ENCODE peak calls at places on chromosomes 5 and 9, in nine cellular contexts. O, B, T, N, Y, Q, J, A and R are unnamed samples. For H3K9me3, the result is how much of the 10 kb centered on the place peaks cover.

GRCh38 chr5:74337252-74338100 is 303.1 kb downstream of the ENC1 start:
- DNase-seq in O (no peak), B (no peak), T (no peak), N (no peak), Y (no peak), Q (no peak), J (no peak), A (no peak), R (no peak)

GRCh38 chr9:88660611-88661010 is 125.6 kb downstream of the NXNL2 start:
- DNase-seq in O (peak), B (no peak), T (no peak), N (no peak), Y (no peak), Q (no peak), J (no peak), A (no peak), R (peak)

GRCh38 chr9:109967651-109968331 is 187.8 kb downstream of the PALM2AKAP2 start:
- DNase-seq in O (no peak), B (no peak), T (no peak), N (no peak), Y (no peak), Q (no peak), J (no peak), A (no peak), R (no peak)

GRCh38 chr5:175878544-175879438 is 7.4 kb downstream of the CPLX2 start:
- DNase-seq in O (no peak), B (no peak), T (no peak), N (no peak), Y (no peak), Q (no peak), J (no peak), A (no peak), R (no peak)

GRCh38 chr5:175444905-175445456 is 999 bp upstream of the DRD1 start:
- DNase-seq in O (no peak), B (no peak), T (no peak), N (no peak), Y (no peak), Q (no peak), J (no peak), A (no peak), R (no peak)

GRCh38 chr9:128001411-128002298 is 20.9 kb upstream of the EEIG1 start:
- DNase-seq in O (no peak), B (peak), T (no peak), N (no peak), Y (no peak), Q (peak), J (peak), A (no peak), R (peak)

GRCh38 chr5:149472399-149472798 is 78.8 kb downstream of the CSNK1A1 start:
- DNase-seq in O (no peak), B (no peak), T (no peak), N (no peak), Y (no peak), Q (no peak), J (no peak), A (no peak), R (no peak)

GRCh38 chr9:34047864-34048729 is 590 bp downstream of the UBAP2 start:
- DNase-seq in O (no peak), B (no peak), T (no peak), N (no peak), Y (peak), Q (no peak), J (peak), A (peak), R (peak)

GRCh38 chr5:102596113-102596512 is 97.3 kb upstream of the SLCO6A1 start:
- DNase-seq in O (no peak), B (no peak), T (no peak), N (no peak), Y (no peak), Q (no peak), J (no peak), A (no peak), R (no peak)

GRCh38 chr5:74596930-74597329 is 43.6 kb downstream of the ENC1 start:
- DNase-seq in O (no peak), B (no peak), T (no peak), N (no peak), Y (peak), Q (no peak), J (no peak), A (no peak), R (no peak)

GRCh38 chr5:55650391-55650790 is 61.7 kb downstream of the SLC38A9 start:
- DNase-seq in O (no peak), B (no peak), T (no peak), N (no peak), Y (no peak), Q (no peak), J (no peak), A (peak), R (no peak)

GRCh38 chr5:38824821-38825220 is 21.0 kb upstream of the OSMR start:
- DNase-seq in O (no peak), B (no peak), T (no peak), N (no peak), Y (no peak), Q (no peak), J (no peak), A (no peak), R (no peak)

GRCh38 chr5:85647349-85648127 is 970.2 kb upstream of the COX7C start:
- DNase-seq in O (no peak), B (no peak), T (no peak), N (no peak), Y (no peak), Q (no peak), J (no peak), A (no peak), R (no peak)

GRCh38 chr9:107948086-107948485 is 458.5 kb upstream of the KLF4 start:
- DNase-seq in O (no peak), B (no peak), T (no peak), N (no peak), Y (no peak), Q (no peak), J (no peak), A (no peak), R (no peak)

GRCh38 chr5:137856916-137857862 is 10.5 kb upstream of the MYOT start:
- DNase-seq in O (no peak), B (no peak), T (no peak), N (no peak), Y (no peak), Q (no peak), J (no peak), A (no peak), R (no peak)

GRCh38 chr5:154193176-154193575 is 2.6 kb downstream of the GALNT10 start:
- DNase-seq in O (no peak), B (no peak), T (no peak), N (no peak), Y (no peak), Q (no peak), J (no peak), A (no peak), R (no peak)

DNA sequence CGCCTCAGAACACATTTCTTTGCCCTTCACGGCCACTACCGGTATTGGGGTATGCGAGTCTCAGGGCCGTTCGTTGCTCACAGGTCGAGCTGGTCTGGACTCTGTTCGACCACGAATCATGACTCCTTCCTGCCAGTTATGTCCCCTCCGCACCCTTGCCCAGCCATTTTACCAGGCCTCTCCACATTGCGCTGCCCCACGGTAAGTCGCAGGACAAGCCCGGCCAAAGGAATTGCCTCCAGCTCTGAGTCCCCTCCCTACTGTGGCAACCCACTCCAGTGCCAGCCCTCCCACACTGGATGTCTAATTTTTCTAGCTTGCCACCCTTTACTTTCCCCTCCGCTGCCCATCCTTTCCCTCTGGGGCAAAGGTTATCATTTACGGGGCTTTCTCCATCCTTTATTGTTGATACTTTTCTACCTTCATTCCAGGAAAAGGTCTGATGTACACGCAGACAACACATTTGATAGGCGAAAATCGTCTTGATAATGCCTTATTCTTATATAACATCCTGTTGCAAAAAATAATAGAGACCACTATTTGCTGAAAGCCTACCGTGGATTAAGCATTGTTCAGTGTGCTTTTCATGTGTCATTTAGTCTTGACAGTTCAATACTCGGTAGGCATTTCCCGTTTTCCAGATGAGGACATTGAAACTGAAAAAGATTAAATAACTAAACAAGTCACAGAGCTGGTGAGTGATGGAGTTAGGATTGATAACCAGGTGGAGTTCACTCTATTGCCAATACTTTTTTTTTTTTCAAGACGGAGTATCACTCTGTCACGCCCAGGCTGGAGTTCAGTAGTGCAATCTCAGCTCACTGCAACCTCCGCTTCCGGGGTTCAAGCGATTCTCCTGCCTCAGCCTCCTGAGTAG is 958 bp upstream of the HSPA5 start:
- DNase-seq in O (no peak), B (no peak), T (no peak), N (no peak), Y (no peak), Q (peak), J (peak), A (no peak), R (no peak)
- H3K9me3 ChIP-seq in O (under half), B (under half), T (under half), N (under half), Y (under half), Q (under half), J (under half), A (under half), R (under half)

GRCh38 chr5:164376840-164377239 is 871.4 kb downstream of the MAT2B start:
- DNase-seq in O (no peak), B (no peak), T (no peak), N (no peak), Y (no peak), Q (no peak), J (no peak), A (no peak), R (no peak)

GRCh38 chr5:164383662-164384061 is 878.2 kb downstream of the MAT2B start:
- DNase-seq in O (no peak), B (no peak), T (no peak), N (no peak), Y (no peak), Q (no peak), J (no peak), A (no peak), R (no peak)

GRCh38 chr5:164375051-164375450 is 869.6 kb downstream of the MAT2B start:
- DNase-seq in O (no peak), B (no peak), T (no peak), N (no peak), Y (no peak), Q (no peak), J (no peak), A (no peak), R (no peak)

GRCh38 chr5:164377746-164378145 is 872.3 kb downstream of the MAT2B start:
- DNase-seq in O (no peak), B (no peak), T (no peak), N (no peak), Y (no peak), Q (no peak), J (no peak), A (no peak), R (no peak)
- H3K9me3 ChIP-seq in O (under half), B (under half), T (under half), N (under half), Y (under half), Q (under half), J (under half), A (under half), R (under half)

DNA sequence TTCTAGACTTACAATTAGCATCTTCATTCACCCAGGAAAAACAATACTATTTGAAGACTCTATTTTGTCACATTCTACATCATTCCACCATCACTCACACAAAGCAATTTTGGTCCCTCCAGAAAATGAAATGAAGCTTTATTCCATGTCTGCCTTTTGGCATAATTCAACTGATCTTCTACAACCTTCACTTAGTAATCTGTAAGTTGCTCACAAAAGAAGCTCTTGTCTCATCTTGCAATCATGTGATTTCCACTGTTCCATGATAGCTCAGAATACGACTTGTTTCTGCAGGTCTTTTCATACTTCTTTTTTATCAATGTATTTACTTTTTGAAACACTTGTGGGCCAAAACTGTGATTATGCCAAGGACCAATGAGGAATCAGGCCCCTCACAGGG is 261.9 kb upstream of the NR4A3 start:
- DNase-seq in O (no peak), B (no peak), T (no peak), N (no peak), Y (no peak), Q (no peak), J (no peak), A (no peak), R (no peak)
- H3K9me3 ChIP-seq in O (under half), B (under half), T (under half), N (under half), Y (under half), Q (under half), J (under half), A (under half), R (under half)

GRCh38 chr9:96818535-96818934 is 35.8 kb downstream of the ZNF782 start:
- DNase-seq in O (no peak), B (no peak), T (no peak), N (no peak), Y (no peak), Q (no peak), J (no peak), A (no peak), R (no peak)
- H3K9me3 ChIP-seq in O (under half), B (under half), T (half or more), N (under half), Y (under half), Q (half or more), J (under half), A (half or more), R (under half)